ENCODE peak calls at places on chromosomes 11 and 22, in six cellular contexts. V is bronchial epithelial cell; C is NCI-H774; Z is GM23248; U is stimulated activated CD4-positive, alpha-beta T cell treated with anti-CD3 and anti-CD28 coated beads, Interleukin-15, amount 100 ng/mL, for 1 hour; N is IMR-90. R is an unnamed sample.

GRCh38 chr22:36797334-36797733 is 19.5 kb downstream of the PVALB start:
- DNase-seq in V (no peak), C (no peak), Z (no peak), U (no peak), N (no peak), R (no peak)

GRCh38 chr22:49488943-49489342 is 338.7 kb downstream of the BRD1 start:
- DNase-seq in V (no peak), C (no peak), Z (no peak), U (no peak), N (no peak), R (no peak)

GRCh38 chr11:93570759-93571413 is 27.7 kb upstream of the SMCO4 start:
- DNase-seq in V (peak; percentile 59), C (peak; percentile 52), Z (peak; percentile 80), U (no peak), N (peak; percentile 62), R (no peak)

GRCh38 chr11:4134844-4135243 is 40.2 kb downstream of the RRM1 start:
- DNase-seq in V (peak; percentile 78), C (no peak), Z (peak; percentile 23), U (no peak), N (peak; percentile 64), R (no peak)

GRCh38 chr11:33452806-33453205 is 195.6 kb downstream of the HIPK3 start:
- DNase-seq in V (peak; percentile 84), C (no peak), Z (peak; percentile 96), U (no peak), N (peak; percentile 94), R (no peak)

GRCh38 chr11:68751331-68751856 is at the start of gene TESMIN:
- DNase-seq in V (peak; percentile 44), C (peak; percentile 88), Z (peak; percentile 85), U (peak; percentile 87), N (peak; percentile 46), R (peak; percentile 93)

GRCh38 chr22:32880531-32880905 is 79.0 kb downstream of the TIMP3 start:
- DNase-seq in V (no peak), C (no peak), Z (no peak), U (no peak), N (no peak), R (no peak)

GRCh38 chr11:112157274-112157766 is 6.6 kb downstream of the IL18 start:
- DNase-seq in V (peak; percentile 100), C (no peak), Z (peak; percentile 99), U (no peak), N (peak; percentile 100), R (no peak)

GRCh38 chr11:109605006-109605405 is 183.0 kb downstream of the C11orf87 start:
- DNase-seq in V (no peak), C (no peak), Z (no peak), U (no peak), N (no peak), R (no peak)

GRCh38 chr22:43442386-43443060 is 30.7 kb downstream of the MPPED1 start:
- DNase-seq in V (no peak), C (no peak), Z (no peak), U (no peak), N (no peak), R (no peak)

GRCh38 chr11:102763440-102763839 is 17.0 kb downstream of the MMP10 start:
- DNase-seq in V (peak; percentile 94), C (no peak), Z (peak; percentile 26), U (no peak), N (peak; percentile 28), R (no peak)

GRCh38 chr11:12245091-12245490 is 132.3 kb upstream of the PARVA start:
- DNase-seq in V (no peak), C (no peak), Z (peak; percentile 75), U (no peak), N (no peak), R (no peak)

GRCh38 chr22:50701076-50701419 is 28.4 kb downstream of the SHANK3 start:
- DNase-seq in V (no peak), C (no peak), Z (no peak), U (no peak), N (no peak), R (no peak)

GRCh38 chr11:134725939-134726639 is 314.0 kb upstream of the B3GAT1 start:
- DNase-seq in V (no peak), C (no peak), Z (no peak), U (no peak), N (no peak), R (peak; percentile 85)

GRCh38 chr22:42296381-42296853 is 26.0 kb upstream of the TCF20 start:
- DNase-seq in V (no peak), C (no peak), Z (no peak), U (no peak), N (no peak), R (no peak)

GRCh38 chr11:30585892-30586250 is 282 bp downstream of the MPPED2 start:
- DNase-seq in V (no peak), C (no peak), Z (peak; percentile 20), U (no peak), N (no peak), R (peak; percentile 63)

GRCh38 chr11:59144579-59145345 is 2.1 kb downstream of the FAM111A start:
- DNase-seq in V (peak; percentile 86), C (peak; percentile 91), Z (peak; percentile 91), U (peak; percentile 37), N (peak; percentile 78), R (peak; percentile 62)

GRCh38 chr11:133832096-133833081 is 12.9 kb downstream of the SPATA19 start:
- DNase-seq in V (no peak), C (no peak), Z (peak; percentile 27), U (no peak), N (no peak), R (peak; percentile 59)

GRCh38 chr22:38982008-38982927 is at the start of gene APOBEC3B:
- DNase-seq in V (peak; percentile 95), C (no peak), Z (peak; percentile 93), U (peak; percentile 11), N (peak; percentile 95), R (no peak)

GRCh38 chr11:116536416-116536815 is 236.4 kb downstream of the BUD13 start:
- DNase-seq in V (no peak), C (no peak), Z (no peak), U (no peak), N (no peak), R (no peak)

GRCh38 chr22:45302047-45302446 is 7.7 kb upstream of the FAM118A start:
- DNase-seq in V (peak; percentile 53), C (peak; percentile 28), Z (peak; percentile 95), U (no peak), N (peak; percentile 88), R (no peak)

GRCh38 chr11:65204143-65204542 is 22.4 kb downstream of the CAPN1 start:
- DNase-seq in V (no peak), C (no peak), Z (no peak), U (no peak), N (no peak), R (no peak)

GRCh38 chr11:69263736-69264052 is 30.3 kb upstream of the MYEOV start:
- DNase-seq in V (no peak), C (no peak), Z (no peak), U (no peak), N (no peak), R (no peak)

GRCh38 chr11:96037267-96037990 is 113.5 kb upstream of the MTMR2 start:
- DNase-seq in V (peak; percentile 70), C (peak; percentile 24), Z (peak; percentile 90), U (no peak), N (no peak), R (peak; percentile 98)